ENCODE peak calls at places on chromosomes 13 and 19, in eight cellular contexts. S is psoas muscle, V is astrocyte, M is tibial artery, J is GM23338, H is A549, F is AG09319, Y is stomach. W is an unnamed sample.

GRCh38 chr19:17794731-17795494 is at the start of gene B3GNT3:
- DNase-seq in Y (peak; percentile 97), V (no peak), H (peak; percentile 47), F (no peak), S (peak; percentile 24), M (no peak), J (peak; percentile 89), W (no peak)

GRCh38 chr13:31887311-31887710 is 144.3 kb upstream of the FRY start:
- DNase-seq in V (peak; percentile 33), S (no peak), M (no peak), H (no peak), F (peak; percentile 19), J (no peak), Y (no peak), W (peak; percentile 32)

GRCh38 chr19:17321655-17322489 is 12.5 kb downstream of the DDA1 start:
- DNase-seq in J (no peak), M (no peak), Y (no peak), H (no peak), V (no peak), F (no peak), S (no peak), W (no peak)

GRCh38 chr13:74325106-74325505 is 190.9 kb upstream of the KLF12 start:
- DNase-seq in Y (no peak), S (no peak), H (no peak), V (peak; percentile 77), F (peak; percentile 19), M (no peak), J (no peak), W (peak; percentile 37)

GRCh38 chr19:19460761-19461265 is 54.5 kb downstream of the TSSK6 start:
- DNase-seq in S (peak; percentile 71), M (peak; percentile 90), Y (peak; percentile 40), F (no peak), H (no peak), V (no peak), J (peak; percentile 76), W (peak; percentile 6)

GRCh38 chr19:10291554-10292205 is 1.9 kb downstream of the ICAM5 start:
- DNase-seq in S (no peak), H (no peak), F (no peak), M (no peak), V (no peak), J (no peak), Y (no peak), W (no peak)

GRCh38 chr13:32385369-32385768 is 42.6 kb downstream of the N4BP2L1 start:
- DNase-seq in M (no peak), J (no peak), S (no peak), V (no peak), H (no peak), F (no peak), Y (no peak), W (no peak)

GRCh38 chr13:18944501-18945068 is 237.0 kb downstream of the TUBA3C start:
- DNase-seq in M (peak; percentile 61), F (no peak), V (no peak), S (no peak), J (no peak), H (no peak), Y (no peak), W (no peak)

DNA sequence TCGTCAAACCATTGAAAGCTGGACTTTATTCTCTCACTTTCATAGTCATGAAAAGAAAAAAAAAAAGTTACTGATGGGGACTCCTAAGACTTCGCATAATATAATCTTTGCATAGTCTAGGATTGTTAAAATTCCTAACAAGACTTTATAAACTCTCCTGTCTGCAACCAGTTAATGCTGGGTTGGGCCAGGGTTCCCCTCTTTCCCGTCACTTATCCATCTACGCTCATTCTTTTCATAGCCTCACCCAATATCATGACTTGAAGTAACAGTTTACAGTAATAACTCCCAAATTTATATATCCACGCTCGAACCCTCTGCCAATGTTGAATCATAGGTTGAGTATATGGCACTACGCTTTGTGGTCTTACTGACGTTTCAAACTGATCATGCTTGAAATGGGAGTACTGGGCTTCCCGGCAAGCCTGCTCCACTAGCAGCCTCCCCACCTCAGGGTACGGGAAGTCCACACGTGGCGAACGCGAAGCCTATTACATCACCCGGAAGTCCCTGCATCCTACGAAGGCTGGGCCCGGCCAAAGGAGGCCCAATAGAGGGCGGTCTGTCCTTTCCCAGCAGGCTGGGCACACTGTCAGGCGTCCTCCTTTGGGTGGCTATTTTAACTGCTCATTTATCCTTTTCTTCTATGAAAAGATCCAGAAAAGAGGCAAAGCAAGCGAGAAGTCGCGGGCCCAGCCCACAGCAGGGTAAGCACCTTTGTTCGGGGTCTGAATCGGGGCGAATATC is 694 bp upstream of the ZNF460 start:
- DNase-seq in M (peak; percentile 95), F (peak; percentile 92), H (peak; percentile 97), J (peak; percentile 98), S (peak; percentile 92), Y (peak; percentile 88), V (peak; percentile 99), W (peak; percentile 90)
- TF ChIP-seq CTCF in M (peak; percentile 19), F (peak; percentile 43), H (peak; percentile 41), J (peak; percentile 19), S (peak; percentile 19), Y (no peak), V (no peak), W (peak; percentile 69)

GRCh38 chr19:55527197-55528029 is 9.5 kb downstream of the SBK2 start:
- DNase-seq in V (no peak), M (no peak), Y (no peak), J (no peak), S (no peak), F (no peak), H (no peak), W (no peak)

GRCh38 chr19:55529636-55530230 is 7.2 kb downstream of the SBK2 start:
- DNase-seq in H (no peak), S (no peak), Y (no peak), F (no peak), M (no peak), V (no peak), J (no peak), W (no peak)

GRCh38 chr19:55525289-55526101 is 11.4 kb downstream of the SBK2 start:
- DNase-seq in Y (no peak), S (no peak), H (no peak), M (no peak), J (no peak), V (no peak), F (no peak), W (no peak)

GRCh38 chr19:55526216-55527196 is 10.4 kb downstream of the SBK2 start:
- DNase-seq in J (peak; percentile 40), V (peak; percentile 46), M (no peak), H (peak; percentile 82), S (peak; percentile 78), Y (peak; percentile 93), F (peak; percentile 16), W (peak; percentile 51)

GRCh38 chr19:55528030-55528801 is 8.7 kb downstream of the SBK2 start:
- DNase-seq in M (no peak), S (no peak), Y (no peak), J (no peak), H (no peak), V (no peak), F (no peak), W (no peak)
- TF ChIP-seq CTCF in M (no peak), S (no peak), Y (no peak), J (no peak), H (no peak), V (no peak), F (peak; percentile 14), W (no peak)

GRCh38 chr19:35911173-35911572 is 3.1 kb upstream of the TYROBP start:
- DNase-seq in V (no peak), S (no peak), J (peak; percentile 71), M (no peak), H (no peak), Y (no peak), F (no peak), W (no peak)

GRCh38 chr19:35908010-35908441 is at the start of gene TYROBP:
- DNase-seq in Y (no peak), J (no peak), H (no peak), M (no peak), F (no peak), V (no peak), S (no peak), W (no peak)

GRCh38 chr19:35909684-35910035 is 1.6 kb upstream of the TYROBP start:
- DNase-seq in F (no peak), V (no peak), J (no peak), S (no peak), M (no peak), H (no peak), Y (no peak), W (no peak)

GRCh38 chr19:35907377-35907745 is 734 bp downstream of the TYROBP start:
- DNase-seq in V (no peak), S (no peak), M (no peak), F (no peak), Y (no peak), H (no peak), J (no peak), W (no peak)

GRCh38 chr19:35908977-35909683 is 1.0 kb upstream of the TYROBP start:
- DNase-seq in F (no peak), V (no peak), J (no peak), S (peak; percentile 72), M (peak; percentile 90), H (no peak), Y (peak; percentile 55), W (no peak)
- TF ChIP-seq CTCF in F (no peak), V (no peak), J (no peak), S (no peak), M (no peak), H (no peak), Y (no peak), W (no peak)

GRCh38 chr19:47600246-47601179 is 8.4 kb upstream of the BICRA start:
- DNase-seq in H (peak; percentile 100), V (peak; percentile 94), J (peak; percentile 100), M (peak; percentile 100), S (peak; percentile 100), F (peak; percentile 96), Y (peak; percentile 100), W (peak; percentile 99)
- TF ChIP-seq CTCF in H (no peak), V (no peak), J (no peak), M (no peak), S (no peak), F (no peak), Y (no peak), W (peak; percentile 6)

GRCh38 chr13:84645196-84646071 is 763.2 kb upstream of the SLITRK1 start:
- DNase-seq in V (peak; percentile 92), H (no peak), Y (no peak), F (peak; percentile 34), J (no peak), M (no peak), S (no peak), W (peak; percentile 93)
- TF ChIP-seq CTCF in V (no peak), H (no peak), Y (no peak), F (no peak), J (no peak), M (no peak), S (no peak), W (peak; percentile 59)

GRCh38 chr19:12885749-12886706 is 973 bp downstream of the KLF1 start:
- DNase-seq in F (no peak), V (no peak), S (no peak), Y (no peak), M (no peak), J (peak; percentile 72), H (no peak), W (no peak)
- TF ChIP-seq CTCF in F (no peak), V (no peak), S (no peak), Y (no peak), M (no peak), J (no peak), H (peak; percentile 11), W (peak; percentile 19)

W was measured in HFFc6.